ENCODE peak calls at places on chromosomes 4 and X, in eight cellular contexts. One of them, this sample, is unnamed.

GRCh38 chr4:88104902-88105610 is 53.4 kb downstream of the ABCG2 start:
- DNase-seq in left ventricle myocardium inferior: no peak
- DNase-seq in choroid plexus epithelial cell: peak
- DNase-seq in GM13977: no peak
- DNase-seq in WTC11: no peak
- DNase-seq in endothelial cell: no peak
- DNase-seq in tibial artery: no peak
- DNase-seq in Peyer's patch: no peak
- DNase-seq in this sample: no peak

GRCh38 chr4:129350800-129351199 is 254.8 kb downstream of the C4orf33 start:
- DNase-seq in left ventricle myocardium inferior: no peak
- DNase-seq in choroid plexus epithelial cell: peak
- DNase-seq in GM13977: no peak
- DNase-seq in WTC11: no peak
- DNase-seq in endothelial cell: no peak
- DNase-seq in tibial artery: no peak
- DNase-seq in Peyer's patch: no peak
- DNase-seq in this sample: peak

GRCh38 chr4:107478327-107478946 is 241.6 kb downstream of the PAPSS1 start:
- DNase-seq in left ventricle myocardium inferior: no peak
- DNase-seq in choroid plexus epithelial cell: no peak
- DNase-seq in GM13977: no peak
- DNase-seq in WTC11: no peak
- DNase-seq in endothelial cell: no peak
- DNase-seq in tibial artery: no peak
- DNase-seq in Peyer's patch: no peak
- DNase-seq in this sample: no peak

GRCh38 chr4:180827610-180828009 is 1415.6 kb upstream of the TENM3 start:
- DNase-seq in left ventricle myocardium inferior: no peak
- DNase-seq in choroid plexus epithelial cell: peak
- DNase-seq in GM13977: no peak
- DNase-seq in WTC11: no peak
- DNase-seq in endothelial cell: no peak
- DNase-seq in tibial artery: no peak
- DNase-seq in Peyer's patch: no peak
- DNase-seq in this sample: no peak

GRCh38 chr4:89847571-89848325 is 10.8 kb upstream of the SNCA start:
- DNase-seq in left ventricle myocardium inferior: no peak
- DNase-seq in choroid plexus epithelial cell: no peak
- DNase-seq in GM13977: no peak
- DNase-seq in WTC11: no peak
- DNase-seq in endothelial cell: no peak
- DNase-seq in tibial artery: no peak
- DNase-seq in Peyer's patch: no peak
- DNase-seq in this sample: no peak

GRCh38 chr4:875818-876423 is 50.0 kb upstream of the CPLX1 start:
- DNase-seq in left ventricle myocardium inferior: no peak
- DNase-seq in choroid plexus epithelial cell: no peak
- DNase-seq in GM13977: no peak
- DNase-seq in WTC11: no peak
- DNase-seq in endothelial cell: no peak
- DNase-seq in tibial artery: no peak
- DNase-seq in Peyer's patch: no peak
- DNase-seq in this sample: peak

GRCh38 chr4:3375688-3376087 is 66.1 kb upstream of the HGFAC start:
- DNase-seq in left ventricle myocardium inferior: no peak
- DNase-seq in choroid plexus epithelial cell: peak
- DNase-seq in GM13977: no peak
- DNase-seq in WTC11: no peak
- DNase-seq in endothelial cell: no peak
- DNase-seq in tibial artery: no peak
- DNase-seq in Peyer's patch: no peak
- DNase-seq in this sample: peak

GRCh38 chrX:46573331-46573895 is at the start of gene CHST7:
- DNase-seq in left ventricle myocardium inferior: peak
- DNase-seq in choroid plexus epithelial cell: peak
- DNase-seq in GM13977: peak
- DNase-seq in WTC11: peak
- DNase-seq in endothelial cell: peak
- DNase-seq in tibial artery: peak
- DNase-seq in Peyer's patch: peak
- DNase-seq in this sample: peak

GRCh38 chr4:152224223-152224622 is 311.7 kb downstream of the FBXW7 start:
- DNase-seq in left ventricle myocardium inferior: no peak
- DNase-seq in choroid plexus epithelial cell: no peak
- DNase-seq in GM13977: no peak
- DNase-seq in WTC11: no peak
- DNase-seq in endothelial cell: no peak
- DNase-seq in tibial artery: no peak
- DNase-seq in Peyer's patch: no peak
- DNase-seq in this sample: no peak

GRCh38 chrX:110346681-110347080 is 12.0 kb upstream of the RTL9 start:
- DNase-seq in left ventricle myocardium inferior: peak
- DNase-seq in choroid plexus epithelial cell: peak
- DNase-seq in GM13977: no peak
- DNase-seq in WTC11: peak
- DNase-seq in endothelial cell: peak
- DNase-seq in tibial artery: no peak
- DNase-seq in Peyer's patch: no peak
- DNase-seq in this sample: peak

GRCh38 chrX:87526281-87526680 is 8.7 kb downstream of the KLHL4 start:
- DNase-seq in left ventricle myocardium inferior: no peak
- DNase-seq in choroid plexus epithelial cell: no peak
- DNase-seq in GM13977: no peak
- DNase-seq in WTC11: no peak
- DNase-seq in endothelial cell: no peak
- DNase-seq in tibial artery: no peak
- DNase-seq in Peyer's patch: no peak
- DNase-seq in this sample: no peak

DNA sequence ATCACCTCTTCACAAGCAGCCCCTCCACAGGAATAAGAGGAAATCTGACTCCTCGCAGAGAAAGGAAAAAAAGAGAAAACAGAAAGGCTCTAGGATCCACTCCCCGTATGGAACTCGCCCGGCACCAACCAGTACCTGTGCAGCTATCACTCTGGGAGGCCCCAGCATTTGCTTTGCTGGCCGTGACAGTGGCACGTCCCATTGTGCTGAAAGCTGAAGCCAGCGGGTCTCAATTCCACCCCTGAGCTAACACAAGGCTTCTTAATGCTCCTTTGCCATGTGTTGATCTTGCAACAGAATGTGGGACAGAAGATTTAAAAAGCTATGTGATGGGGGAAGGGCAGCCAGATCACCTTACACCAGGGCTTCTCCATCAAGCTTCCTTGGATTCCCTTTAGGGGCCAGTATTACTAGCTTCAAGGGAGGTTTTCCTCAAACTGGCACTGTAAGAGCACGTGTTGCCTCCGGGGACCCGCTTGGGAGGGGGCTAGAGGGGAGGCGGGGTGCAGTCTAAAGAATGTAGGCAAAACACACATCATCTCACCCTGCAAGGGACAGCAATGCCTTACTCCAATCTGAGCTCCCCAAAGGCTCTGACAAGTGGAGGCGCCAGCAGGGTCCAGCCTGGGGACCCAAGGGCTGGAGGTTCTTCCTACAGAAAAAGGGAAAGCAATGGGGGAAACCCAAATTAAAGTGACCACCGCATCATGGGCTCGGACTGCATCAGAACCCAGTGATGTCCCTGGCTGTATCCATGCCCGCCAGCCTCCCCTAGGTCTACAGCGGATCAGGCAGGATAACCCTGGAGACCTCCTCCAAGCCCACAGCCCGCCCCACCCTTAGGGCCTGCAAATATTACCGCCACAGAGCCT is 1.2 kb downstream of the USP46 start:
- DNase-seq in left ventricle myocardium inferior: no peak
- DNase-seq in choroid plexus epithelial cell: peak
- DNase-seq in GM13977: peak
- DNase-seq in WTC11: peak
- DNase-seq in endothelial cell: peak
- DNase-seq in tibial artery: no peak
- DNase-seq in Peyer's patch: no peak
- DNase-seq in this sample: peak
- TF ChIP-seq CTCF in left ventricle myocardium inferior: no peak
- TF ChIP-seq CTCF in choroid plexus epithelial cell: peak
- TF ChIP-seq CTCF in GM13977: no peak
- TF ChIP-seq CTCF in WTC11: no peak
- TF ChIP-seq CTCF in endothelial cell: no peak
- TF ChIP-seq CTCF in tibial artery: no peak
- TF ChIP-seq CTCF in Peyer's patch: no peak
- TF ChIP-seq CTCF in this sample: no peak

GRCh38 chr4:153248641-153249198 is 44.5 kb downstream of the TRIM2 start:
- DNase-seq in left ventricle myocardium inferior: no peak
- DNase-seq in choroid plexus epithelial cell: no peak
- DNase-seq in GM13977: no peak
- DNase-seq in WTC11: no peak
- DNase-seq in endothelial cell: no peak
- DNase-seq in tibial artery: no peak
- DNase-seq in Peyer's patch: peak
- DNase-seq in this sample: peak

GRCh38 chr4:153247116-153247490 is 42.9 kb downstream of the TRIM2 start:
- DNase-seq in left ventricle myocardium inferior: no peak
- DNase-seq in choroid plexus epithelial cell: no peak
- DNase-seq in GM13977: no peak
- DNase-seq in WTC11: no peak
- DNase-seq in endothelial cell: no peak
- DNase-seq in tibial artery: no peak
- DNase-seq in Peyer's patch: no peak
- DNase-seq in this sample: no peak

GRCh38 chr4:153246446-153247115 is 42.3 kb downstream of the TRIM2 start:
- DNase-seq in left ventricle myocardium inferior: no peak
- DNase-seq in choroid plexus epithelial cell: no peak
- DNase-seq in GM13977: no peak
- DNase-seq in WTC11: no peak
- DNase-seq in endothelial cell: no peak
- DNase-seq in tibial artery: no peak
- DNase-seq in Peyer's patch: no peak
- DNase-seq in this sample: no peak

GRCh38 chr4:153252122-153252521 is 47.9 kb downstream of the TRIM2 start:
- DNase-seq in left ventricle myocardium inferior: no peak
- DNase-seq in choroid plexus epithelial cell: no peak
- DNase-seq in GM13977: no peak
- DNase-seq in WTC11: no peak
- DNase-seq in endothelial cell: no peak
- DNase-seq in tibial artery: no peak
- DNase-seq in Peyer's patch: no peak
- DNase-seq in this sample: no peak

DNA sequence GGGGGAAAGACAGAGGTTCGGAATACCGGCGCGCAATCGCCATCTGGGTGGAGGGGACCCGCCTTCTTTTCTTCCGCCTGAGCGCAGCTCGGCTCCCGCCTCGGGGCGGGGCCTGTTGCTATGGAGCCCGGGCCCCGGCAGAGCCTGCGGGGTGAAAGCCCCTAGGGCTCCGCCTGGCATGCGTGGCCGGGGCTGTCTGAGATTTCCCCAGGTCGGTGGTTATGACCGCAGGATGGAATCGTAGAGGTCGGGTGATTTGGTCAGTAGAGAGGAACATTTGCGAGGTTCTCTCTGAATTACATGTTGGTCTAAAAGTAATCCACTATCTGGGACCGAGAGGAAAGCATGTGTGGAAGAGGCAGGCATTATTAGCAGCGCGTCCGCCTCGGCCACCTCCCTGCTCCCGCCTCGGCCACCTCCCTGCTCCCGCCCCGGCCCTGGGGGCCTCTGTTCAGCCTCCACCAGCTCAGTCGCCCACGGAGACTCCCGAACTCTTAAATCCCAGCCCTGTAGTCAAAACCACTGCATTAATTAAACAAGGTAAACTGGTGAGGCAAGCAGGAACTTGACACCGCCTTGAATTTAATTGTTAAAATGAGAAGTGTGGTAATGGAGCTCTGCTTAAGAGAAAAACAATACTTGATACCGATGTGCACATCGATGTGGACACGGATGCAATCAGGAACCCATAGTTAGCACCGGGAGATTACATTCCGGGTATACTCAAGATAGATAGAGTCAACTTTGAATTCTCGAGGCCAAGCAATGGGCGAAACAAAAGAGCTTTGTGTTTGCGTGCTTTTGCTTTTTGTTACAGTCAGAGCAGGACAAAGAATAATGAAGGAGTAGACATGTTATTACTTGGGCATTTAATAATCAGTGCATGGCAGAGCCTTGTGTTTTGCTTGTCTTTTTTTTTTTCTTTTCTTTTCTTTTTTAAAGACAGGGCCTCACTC is 45.2 kb downstream of the TRIM2 start:
- DNase-seq in left ventricle myocardium inferior: peak
- DNase-seq in choroid plexus epithelial cell: peak
- DNase-seq in GM13977: peak
- DNase-seq in WTC11: peak
- DNase-seq in endothelial cell: peak
- DNase-seq in tibial artery: peak
- DNase-seq in Peyer's patch: peak
- DNase-seq in this sample: peak
- TF ChIP-seq CTCF in left ventricle myocardium inferior: no peak
- TF ChIP-seq CTCF in choroid plexus epithelial cell: no peak
- TF ChIP-seq CTCF in GM13977: no peak
- TF ChIP-seq CTCF in WTC11: no peak
- TF ChIP-seq CTCF in endothelial cell: no peak
- TF ChIP-seq CTCF in tibial artery: no peak
- TF ChIP-seq CTCF in Peyer's patch: no peak
- TF ChIP-seq CTCF in this sample: no peak

DNA sequence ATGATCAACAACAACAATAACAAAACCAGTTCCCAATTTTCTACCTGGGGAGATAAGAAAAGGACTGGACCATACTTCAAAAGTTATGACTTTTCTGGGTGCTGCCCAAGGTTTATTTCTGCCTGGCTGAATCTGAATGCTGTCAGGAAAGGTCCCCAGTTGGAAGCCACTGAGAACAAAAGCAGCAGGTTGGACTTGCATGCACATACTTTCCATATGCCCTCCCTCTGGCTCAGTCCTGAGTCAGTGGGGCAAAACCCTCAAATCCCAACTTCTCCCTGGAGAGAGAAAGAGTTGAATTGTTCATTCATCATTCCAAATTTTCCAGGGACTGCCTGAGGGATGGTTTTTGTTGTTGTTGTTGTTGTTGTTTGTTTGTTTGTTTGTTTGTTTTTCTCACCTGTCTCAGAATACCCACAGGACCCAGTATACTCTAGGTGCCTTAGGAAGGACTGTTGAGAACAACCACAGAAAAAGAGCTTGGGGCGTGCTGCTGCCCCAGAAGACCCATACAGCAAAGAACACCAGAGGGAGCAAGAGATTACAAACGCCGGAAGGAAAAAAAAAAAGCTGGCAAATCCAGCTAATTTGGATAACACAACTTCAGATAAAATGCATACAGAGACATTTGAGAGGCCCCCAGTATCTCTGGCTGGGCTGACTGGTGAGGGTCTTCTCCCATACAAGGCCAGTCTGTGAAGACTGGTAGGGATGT is 138.9 kb upstream of the INPP4B start:
- DNase-seq in left ventricle myocardium inferior: no peak
- DNase-seq in choroid plexus epithelial cell: peak
- DNase-seq in GM13977: no peak
- DNase-seq in WTC11: peak
- DNase-seq in endothelial cell: no peak
- DNase-seq in tibial artery: no peak
- DNase-seq in Peyer's patch: no peak
- DNase-seq in this sample: no peak
- TF ChIP-seq CTCF in left ventricle myocardium inferior: peak
- TF ChIP-seq CTCF in choroid plexus epithelial cell: peak
- TF ChIP-seq CTCF in GM13977: peak
- TF ChIP-seq CTCF in WTC11: no peak
- TF ChIP-seq CTCF in endothelial cell: no peak
- TF ChIP-seq CTCF in tibial artery: no peak
- TF ChIP-seq CTCF in Peyer's patch: peak
- TF ChIP-seq CTCF in this sample: peak

GRCh38 chr4:67332627-67333026 is 212.7 kb downstream of the CENPC start:
- DNase-seq in left ventricle myocardium inferior: no peak
- DNase-seq in choroid plexus epithelial cell: peak
- DNase-seq in GM13977: no peak
- DNase-seq in WTC11: peak
- DNase-seq in endothelial cell: peak
- DNase-seq in tibial artery: no peak
- DNase-seq in Peyer's patch: no peak
- DNase-seq in this sample: no peak
- TF ChIP-seq CTCF in left ventricle myocardium inferior: peak
- TF ChIP-seq CTCF in choroid plexus epithelial cell: peak
- TF ChIP-seq CTCF in GM13977: peak
- TF ChIP-seq CTCF in WTC11: peak
- TF ChIP-seq CTCF in endothelial cell: peak
- TF ChIP-seq CTCF in tibial artery: no peak
- TF ChIP-seq CTCF in Peyer's patch: no peak
- TF ChIP-seq CTCF in this sample: no peak